ENCODE peak calls at places on chromosomes 12 and 14, in nine cellular contexts. O is GM23248, M is MM.1S, J is fibroblast of lung, H is HCT116, X is astrocyte, Y is K562, G is neural progenitor cell, F is endothelial cell of umbilical vein. T is an unnamed sample. For H4K20me1 and H3K4me1, the result is how much of the 10 kb centered on the place peaks cover.

GRCh38 chr12:102061096-102061555 is 665 bp downstream of the WASHC3 start:
- DNase-seq in G (no peak), J (no peak), F (peak), M (peak), Y (no peak), H (no peak), X (peak), O (no peak), T (no peak)

GRCh38 chr12:4780624-4781023 is 60.4 kb downstream of the GALNT8 start:
- DNase-seq in X (no peak), H (no peak), F (no peak), M (no peak), Y (no peak), J (no peak), O (no peak), G (no peak), T (no peak)

GRCh38 chr12:3033538-3033865 is 43.7 kb upstream of the TSPAN9 start:
- DNase-seq in J (no peak), Y (no peak), M (no peak), X (no peak), H (no peak), O (no peak), F (no peak), G (no peak), T (no peak)

GRCh38 chr14:31992051-31992450 is 85.1 kb upstream of the ARHGAP5 start:
- DNase-seq in M (no peak), G (no peak), X (peak), O (peak), F (no peak), Y (no peak), H (no peak), J (peak), T (peak)

GRCh38 chr12:95506707-95507523 is 33.0 kb downstream of the METAP2 start:
- DNase-seq in Y (no peak), F (no peak), X (no peak), J (no peak), H (no peak), O (peak), G (no peak), M (no peak), T (no peak)

GRCh38 chr12:6426882-6427671 is 17.7 kb upstream of the CD27 start:
- DNase-seq in Y (no peak), X (no peak), J (no peak), H (no peak), G (no peak), F (no peak), M (peak), O (no peak), T (no peak)

GRCh38 chr14:63492391-63492790 is 50.8 kb downstream of the PPP2R5E start:
- DNase-seq in F (no peak), J (peak), H (no peak), X (peak), Y (no peak), G (no peak), M (no peak), O (peak), T (peak)

GRCh38 chr12:45415393-45415817 is 199.5 kb downstream of the ANO6 start:
- DNase-seq in X (peak), O (peak), F (peak), J (peak), Y (no peak), H (peak), G (no peak), M (no peak), T (peak)

GRCh38 chr14:51963164-51963733 is 26.1 kb upstream of the RTRAF start:
- DNase-seq in J (peak), O (no peak), X (peak), G (no peak), F (peak), Y (no peak), H (no peak), M (no peak), T (no peak)

GRCh38 chr14:51967521-51967920 is 21.8 kb upstream of the RTRAF start:
- DNase-seq in X (no peak), O (peak), F (no peak), Y (no peak), J (peak), M (no peak), G (no peak), H (no peak), T (no peak)

GRCh38 chr14:51959928-51960327 is 29.4 kb upstream of the RTRAF start:
- DNase-seq in G (no peak), Y (no peak), H (no peak), J (no peak), O (no peak), M (no peak), F (no peak), X (no peak), T (no peak)

GRCh38 chr14:51957950-51958349 is 31.4 kb upstream of the RTRAF start:
- DNase-seq in G (no peak), J (peak), F (peak), H (no peak), X (peak), M (no peak), Y (no peak), O (peak), T (no peak)

GRCh38 chr14:51962678-51963077 is 26.7 kb upstream of the RTRAF start:
- DNase-seq in O (peak), F (peak), Y (no peak), M (no peak), H (no peak), J (peak), G (no peak), X (peak), T (no peak)
- H4K20me1 ChIP-seq in O (under half), F (under half), Y (under half), M (under half), H (under half), J (under half), G (under half), X (under half), T (under half)

GRCh38 chr12:110966081-110966760 is 45.8 kb upstream of the MYL2 start:
- DNase-seq in O (peak), J (no peak), M (no peak), Y (no peak), H (no peak), F (no peak), G (no peak), X (no peak), T (no peak)
- TF ChIP-seq EZH2 in O (no peak), J (no peak), M (no peak), Y (no peak), H (no peak), F (no peak), G (no peak), X (no peak), T (no peak)

GRCh38 chr12:105331805-105332251 is 1.3 kb downstream of the C12orf75 start:
- DNase-seq in G (peak), X (no peak), Y (no peak), O (peak), F (no peak), J (no peak), H (no peak), M (peak), T (no peak)
- H3K4me1 ChIP-seq in G (under half), X (half or more), Y (under half), O (half or more), F (under half), J (under half), H (under half), M (under half), T (under half)

GRCh38 chr14:103725001-103725682 is 9.5 kb downstream of the ZFYVE21 start:
- DNase-seq in X (no peak), M (no peak), Y (no peak), O (no peak), G (no peak), F (no peak), H (no peak), J (no peak), T (no peak)
- H4K20me1 ChIP-seq in X (half or more), M (under half), Y (under half), O (under half), G (half or more), F (under half), H (under half), J (under half), T (under half)

GRCh38 chr14:70808402-70809237 is 693 bp downstream of the MAP3K9 start:
- DNase-seq in X (no peak), Y (no peak), F (no peak), J (peak), M (peak), G (peak), H (no peak), O (peak), T (no peak)
- TF ChIP-seq EZH2 in X (peak), Y (no peak), F (peak), J (peak), M (no peak), G (no peak), H (no peak), O (no peak), T (no peak)

DNA sequence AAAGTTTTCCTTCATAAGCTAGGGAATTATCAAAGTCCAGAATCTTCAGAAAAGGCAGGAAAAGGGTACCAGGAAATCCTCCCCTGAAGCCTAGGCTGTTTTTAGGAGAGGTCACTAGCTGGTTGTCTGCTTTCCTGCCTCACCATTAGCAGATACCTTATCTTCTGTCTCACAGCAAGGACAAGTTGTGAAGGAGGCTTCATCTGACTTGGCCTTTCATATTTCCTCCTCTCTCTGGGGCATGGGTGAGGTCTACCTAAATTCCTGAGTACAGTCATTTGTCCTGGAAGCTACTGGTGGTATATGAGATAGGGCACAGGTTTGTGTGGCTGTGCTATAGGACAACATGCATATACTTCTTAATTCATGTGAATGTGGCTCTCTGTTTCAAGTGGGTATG is 2.3 kb downstream of the FOXJ2 start:
- DNase-seq in H (no peak), M (no peak), O (peak), Y (peak), G (no peak), F (peak), X (no peak), J (peak), T (no peak)
- H3K4me1 ChIP-seq in H (under half), M (under half), O (under half), Y (half or more), G (under half), F (under half), X (under half), J (under half), T (half or more)

T was measured in keratinocyte.